ENCODE peak calls at places on chromosomes 1 and 21, in nine cellular contexts. E is mucosa of descending colon; Q is stimulated activated effector memory CD8-positive, alpha-beta T cell treated with anti-CD3 and anti-CD28 coated beads, Interleukin-12 subunit alpha, Interleukin-12 subunit beta, amount 100 ng/mL, for 72 hours; S is left lung; G is H7; D is HAP-1; Y is HFF-Myc; O is right lobe of liver; V is memory B cell. H is an unnamed sample.

GRCh38 chr1:20680269-20680668 is 19.1 kb upstream of the DDOST start:
- DNase-seq in E (no peak), Q (no peak), S (no peak), G (no peak), D (no peak), Y (no peak), O (peak; percentile 22), V (no peak), H (no peak)

GRCh38 chr1:229769006-229769405 is 143.0 kb downstream of the URB2 start:
- DNase-seq in E (no peak), Q (no peak), S (no peak), G (no peak), D (no peak), Y (no peak), O (no peak), V (no peak), H (no peak)

GRCh38 chr1:170705981-170706380 is 42.0 kb downstream of the PRRX1 start:
- DNase-seq in E (no peak), Q (no peak), S (no peak), G (no peak), D (no peak), Y (no peak), O (no peak), V (no peak), H (no peak)

GRCh38 chr1:145720556-145720877 is 1.2 kb downstream of the CD160 start:
- DNase-seq in E (no peak), Q (no peak), S (no peak), G (no peak), D (no peak), Y (no peak), O (no peak), V (no peak), H (no peak)

GRCh38 chr1:184974086-184974836 is at the start of gene NIBAN1:
- DNase-seq in E (peak; percentile 72), Q (peak; percentile 89), S (peak; percentile 76), G (peak; percentile 85), D (no peak), Y (no peak), O (peak; percentile 70), V (peak; percentile 25), H (peak; percentile 86)

GRCh38 chr1:95353185-95353584 is 119.2 kb downstream of the RWDD3 start:
- DNase-seq in E (no peak), Q (no peak), S (no peak), G (no peak), D (no peak), Y (no peak), O (no peak), V (no peak), H (no peak)

GRCh38 chr21:15221799-15222386 is 157.1 kb upstream of the NRIP1 start:
- DNase-seq in E (no peak), Q (no peak), S (peak; percentile 61), G (peak; percentile 68), D (no peak), Y (peak; percentile 4), O (peak; percentile 81), V (no peak), H (peak; percentile 18)

GRCh38 chr1:81876901-81877750 is 76.4 kb downstream of the ADGRL2 start:
- DNase-seq in E (no peak), Q (no peak), S (no peak), G (no peak), D (peak; percentile 42), Y (no peak), O (no peak), V (no peak), H (no peak)

GRCh38 chr1:180536796-180537372 is 21.9 kb upstream of the OVAAL start:
- DNase-seq in E (no peak), Q (no peak), S (no peak), G (no peak), D (no peak), Y (no peak), O (no peak), V (no peak), H (no peak)

GRCh38 chr1:73491641-73492040 is 706.3 kb downstream of the LRRIQ3 start:
- DNase-seq in E (no peak), Q (no peak), S (no peak), G (no peak), D (no peak), Y (no peak), O (no peak), V (no peak), H (no peak)

GRCh38 chr1:216606047-216606637 is 117.1 kb downstream of the ESRRG start:
- DNase-seq in E (no peak), Q (no peak), S (no peak), G (no peak), D (no peak), Y (no peak), O (no peak), V (no peak), H (no peak)

GRCh38 chr1:241849345-241849695 is 1.3 kb downstream of the EXO1 start:
- DNase-seq in E (no peak), Q (no peak), S (no peak), G (peak; percentile 22), D (peak; percentile 24), Y (no peak), O (no peak), V (no peak), H (no peak)

GRCh38 chr1:246448373-246448772 is 58.7 kb downstream of the SMYD3 start:
- DNase-seq in E (no peak), Q (no peak), S (no peak), G (no peak), D (no peak), Y (no peak), O (no peak), V (no peak), H (no peak)

GRCh38 chr1:24984800-24985552 is 54.9 kb upstream of the RUNX3 start:
- DNase-seq in E (no peak), Q (no peak), S (no peak), G (no peak), D (no peak), Y (no peak), O (peak; percentile 43), V (no peak), H (no peak)

GRCh38 chr1:18668750-18669404 is 38.2 kb downstream of the PAX7 start:
- DNase-seq in E (peak; percentile 46), Q (no peak), S (peak; percentile 47), G (no peak), D (no peak), Y (no peak), O (no peak), V (no peak), H (no peak)

GRCh38 chr1:234611153-234611798 is 1.3 kb upstream of the IRF2BP2 start:
- DNase-seq in E (no peak), Q (peak; percentile 88), S (no peak), G (no peak), D (peak; percentile 95), Y (no peak), O (no peak), V (peak; percentile 73), H (no peak)

GRCh38 chr1:186897008-186897407 is 68.3 kb downstream of the PLA2G4A start:
- DNase-seq in E (no peak), Q (no peak), S (no peak), G (no peak), D (no peak), Y (no peak), O (no peak), V (no peak), H (no peak)

GRCh38 chr1:165080253-165080896 is 276.1 kb downstream of the LMX1A start:
- DNase-seq in E (no peak), Q (no peak), S (no peak), G (no peak), D (no peak), Y (no peak), O (no peak), V (no peak), H (no peak)

GRCh38 chr1:5769760-5770159 is 222.5 kb downstream of the NPHP4 start:
- DNase-seq in E (no peak), Q (no peak), S (no peak), G (peak; percentile 32), D (no peak), Y (no peak), O (no peak), V (no peak), H (no peak)

GRCh38 chr1:155136728-155137127 is 1.1 kb downstream of the SLC50A1 start:
- DNase-seq in E (peak; percentile 65), Q (no peak), S (no peak), G (peak; percentile 55), D (no peak), Y (no peak), O (no peak), V (no peak), H (peak; percentile 46)

GRCh38 chr21:43648171-43648570 is 11.1 kb downstream of the HSF2BP start:
- DNase-seq in E (no peak), Q (no peak), S (no peak), G (no peak), D (no peak), Y (no peak), O (no peak), V (no peak), H (no peak)

GRCh38 chr1:221696045-221696444 is 45.8 kb downstream of the DUSP10 start:
- DNase-seq in E (no peak), Q (no peak), S (no peak), G (no peak), D (no peak), Y (no peak), O (no peak), V (no peak), H (no peak)